ENCODE peak calls at places on chromosomes 1 and 21, in seven cellular contexts. One of them, this sample, is unnamed.

GRCh38 chr1:199859525-199859924 is 168.0 kb upstream of the NR5A2 start:
- DNase-seq in testis: no peak
- DNase-seq in CD8-positive, alpha-beta T cell: no peak
- DNase-seq in GM12864: no peak
- DNase-seq in cardiac fibroblast: peak
- DNase-seq in ovary: no peak
- DNase-seq in RWPE1: peak
- DNase-seq in this sample: no peak

GRCh38 chr1:106817626-106818025 is 238.8 kb upstream of the PRMT6 start:
- DNase-seq in testis: no peak
- DNase-seq in CD8-positive, alpha-beta T cell: no peak
- DNase-seq in GM12864: no peak
- DNase-seq in cardiac fibroblast: no peak
- DNase-seq in ovary: no peak
- DNase-seq in RWPE1: no peak
- DNase-seq in this sample: no peak

GRCh38 chr21:29190920-29191319 is 60.5 kb downstream of the MAP3K7CL start:
- DNase-seq in testis: no peak
- DNase-seq in CD8-positive, alpha-beta T cell: no peak
- DNase-seq in GM12864: no peak
- DNase-seq in cardiac fibroblast: peak
- DNase-seq in ovary: no peak
- DNase-seq in RWPE1: no peak
- DNase-seq in this sample: no peak

GRCh38 chr1:22739648-22740385 is 29.2 kb downstream of the EPHB2 start:
- DNase-seq in testis: peak
- DNase-seq in CD8-positive, alpha-beta T cell: no peak
- DNase-seq in GM12864: no peak
- DNase-seq in cardiac fibroblast: peak
- DNase-seq in ovary: peak
- DNase-seq in RWPE1: peak
- DNase-seq in this sample: no peak

GRCh38 chr1:78286686-78287085 is 204.1 kb upstream of the PTGFR start:
- DNase-seq in testis: no peak
- DNase-seq in CD8-positive, alpha-beta T cell: no peak
- DNase-seq in GM12864: no peak
- DNase-seq in cardiac fibroblast: peak
- DNase-seq in ovary: no peak
- DNase-seq in RWPE1: no peak
- DNase-seq in this sample: no peak

GRCh38 chr1:53123462-53124129 is 18.8 kb downstream of the SLC1A7 start:
- DNase-seq in testis: peak
- DNase-seq in CD8-positive, alpha-beta T cell: no peak
- DNase-seq in GM12864: no peak
- DNase-seq in cardiac fibroblast: peak
- DNase-seq in ovary: peak
- DNase-seq in RWPE1: no peak
- DNase-seq in this sample: peak

GRCh38 chr1:75423616-75424015 is 187.3 kb downstream of the SLC44A5 start:
- DNase-seq in testis: no peak
- DNase-seq in CD8-positive, alpha-beta T cell: no peak
- DNase-seq in GM12864: no peak
- DNase-seq in cardiac fibroblast: no peak
- DNase-seq in ovary: no peak
- DNase-seq in RWPE1: no peak
- DNase-seq in this sample: no peak

GRCh38 chr1:244437108-244437507 is 14.6 kb downstream of the ADSS2 start:
- DNase-seq in testis: no peak
- DNase-seq in CD8-positive, alpha-beta T cell: no peak
- DNase-seq in GM12864: no peak
- DNase-seq in cardiac fibroblast: peak
- DNase-seq in ovary: no peak
- DNase-seq in RWPE1: no peak
- DNase-seq in this sample: no peak

GRCh38 chr1:154155282-154155681 is 409 bp upstream of the NUP210L start:
- DNase-seq in testis: peak
- DNase-seq in CD8-positive, alpha-beta T cell: no peak
- DNase-seq in GM12864: no peak
- DNase-seq in cardiac fibroblast: peak
- DNase-seq in ovary: no peak
- DNase-seq in RWPE1: no peak
- DNase-seq in this sample: no peak

GRCh38 chr1:196400478-196401453 is 207.5 kb downstream of the KCNT2 start:
- DNase-seq in testis: peak
- DNase-seq in CD8-positive, alpha-beta T cell: no peak
- DNase-seq in GM12864: no peak
- DNase-seq in cardiac fibroblast: peak
- DNase-seq in ovary: peak
- DNase-seq in RWPE1: no peak
- DNase-seq in this sample: no peak

GRCh38 chr1:27763358-27763757 is 9.7 kb upstream of the STX12 start:
- DNase-seq in testis: no peak
- DNase-seq in CD8-positive, alpha-beta T cell: no peak
- DNase-seq in GM12864: no peak
- DNase-seq in cardiac fibroblast: no peak
- DNase-seq in ovary: no peak
- DNase-seq in RWPE1: no peak
- DNase-seq in this sample: no peak

GRCh38 chr1:39485046-39485803 is 6.2 kb upstream of the BMP8A start:
- DNase-seq in testis: no peak
- DNase-seq in CD8-positive, alpha-beta T cell: no peak
- DNase-seq in GM12864: no peak
- DNase-seq in cardiac fibroblast: peak
- DNase-seq in ovary: peak
- DNase-seq in RWPE1: no peak
- DNase-seq in this sample: no peak

GRCh38 chr1:150429805-150430204 is 57.4 kb upstream of the TARS2 start:
- DNase-seq in testis: no peak
- DNase-seq in CD8-positive, alpha-beta T cell: no peak
- DNase-seq in GM12864: no peak
- DNase-seq in cardiac fibroblast: peak
- DNase-seq in ovary: no peak
- DNase-seq in RWPE1: peak
- DNase-seq in this sample: no peak

GRCh38 chr1:174799136-174799479 is 200.6 kb upstream of the CACYBP start:
- DNase-seq in testis: no peak
- DNase-seq in CD8-positive, alpha-beta T cell: no peak
- DNase-seq in GM12864: no peak
- DNase-seq in cardiac fibroblast: no peak
- DNase-seq in ovary: no peak
- DNase-seq in RWPE1: no peak
- DNase-seq in this sample: no peak

GRCh38 chr1:90561926-90562325 is 155.2 kb downstream of the BARHL2 start:
- DNase-seq in testis: no peak
- DNase-seq in CD8-positive, alpha-beta T cell: no peak
- DNase-seq in GM12864: no peak
- DNase-seq in cardiac fibroblast: no peak
- DNase-seq in ovary: no peak
- DNase-seq in RWPE1: no peak
- DNase-seq in this sample: no peak

GRCh38 chr1:55230654-55231053 is 15.5 kb upstream of the USP24 start:
- DNase-seq in testis: no peak
- DNase-seq in CD8-positive, alpha-beta T cell: no peak
- DNase-seq in GM12864: no peak
- DNase-seq in cardiac fibroblast: no peak
- DNase-seq in ovary: no peak
- DNase-seq in RWPE1: no peak
- DNase-seq in this sample: no peak

GRCh38 chr1:211653907-211654553 is 21.4 kb downstream of the NEK2 start:
- DNase-seq in testis: no peak
- DNase-seq in CD8-positive, alpha-beta T cell: no peak
- DNase-seq in GM12864: no peak
- DNase-seq in cardiac fibroblast: peak
- DNase-seq in ovary: no peak
- DNase-seq in RWPE1: no peak
- DNase-seq in this sample: no peak

GRCh38 chr21:25944672-25945213 is 210.0 kb downstream of the GABPA start:
- DNase-seq in testis: no peak
- DNase-seq in CD8-positive, alpha-beta T cell: no peak
- DNase-seq in GM12864: no peak
- DNase-seq in cardiac fibroblast: no peak
- DNase-seq in ovary: no peak
- DNase-seq in RWPE1: no peak
- DNase-seq in this sample: no peak

GRCh38 chr1:87058343-87058649 is 143.9 kb downstream of the HS2ST1 start:
- DNase-seq in testis: no peak
- DNase-seq in CD8-positive, alpha-beta T cell: no peak
- DNase-seq in GM12864: no peak
- DNase-seq in cardiac fibroblast: peak
- DNase-seq in ovary: no peak
- DNase-seq in RWPE1: no peak
- DNase-seq in this sample: no peak

GRCh38 chr1:34994878-34995277 is 9.7 kb upstream of the TMEM35B start:
- DNase-seq in testis: no peak
- DNase-seq in CD8-positive, alpha-beta T cell: no peak
- DNase-seq in GM12864: no peak
- DNase-seq in cardiac fibroblast: no peak
- DNase-seq in ovary: no peak
- DNase-seq in RWPE1: no peak
- DNase-seq in this sample: no peak

GRCh38 chr1:110610084-110610483 is 3.9 kb upstream of the KCNA2 start:
- DNase-seq in testis: no peak
- DNase-seq in CD8-positive, alpha-beta T cell: no peak
- DNase-seq in GM12864: no peak
- DNase-seq in cardiac fibroblast: no peak
- DNase-seq in ovary: no peak
- DNase-seq in RWPE1: no peak
- DNase-seq in this sample: no peak

GRCh38 chr1:32639489-32640075 is 10.8 kb downstream of the ZBTB8OS start:
- DNase-seq in testis: no peak
- DNase-seq in CD8-positive, alpha-beta T cell: no peak
- DNase-seq in GM12864: no peak
- DNase-seq in cardiac fibroblast: no peak
- DNase-seq in ovary: no peak
- DNase-seq in RWPE1: no peak
- DNase-seq in this sample: no peak

GRCh38 chr21:43626390-43626789 is 32.9 kb downstream of the HSF2BP start:
- DNase-seq in testis: no peak
- DNase-seq in CD8-positive, alpha-beta T cell: no peak
- DNase-seq in GM12864: no peak
- DNase-seq in cardiac fibroblast: no peak
- DNase-seq in ovary: no peak
- DNase-seq in RWPE1: no peak
- DNase-seq in this sample: no peak

GRCh38 chr1:59976194-59977074 is 49.9 kb upstream of the CYP2J2 start:
- DNase-seq in testis: peak
- DNase-seq in CD8-positive, alpha-beta T cell: peak
- DNase-seq in GM12864: no peak
- DNase-seq in cardiac fibroblast: peak
- DNase-seq in ovary: peak
- DNase-seq in RWPE1: peak
- DNase-seq in this sample: peak

GRCh38 chr1:58783090-58783992 is 506 bp downstream of the JUN start:
- DNase-seq in testis: peak
- DNase-seq in CD8-positive, alpha-beta T cell: peak
- DNase-seq in GM12864: no peak
- DNase-seq in cardiac fibroblast: peak
- DNase-seq in ovary: peak
- DNase-seq in RWPE1: no peak
- DNase-seq in this sample: peak

GRCh38 chr1:86906419-86906818 is 7.5 kb downstream of the SELENOF start:
- DNase-seq in testis: no peak
- DNase-seq in CD8-positive, alpha-beta T cell: no peak
- DNase-seq in GM12864: no peak
- DNase-seq in cardiac fibroblast: peak
- DNase-seq in ovary: no peak
- DNase-seq in RWPE1: no peak
- DNase-seq in this sample: no peak

GRCh38 chr1:214008347-214008746 is 20.6 kb downstream of the PROX1 start:
- DNase-seq in testis: no peak
- DNase-seq in CD8-positive, alpha-beta T cell: no peak
- DNase-seq in GM12864: no peak
- DNase-seq in cardiac fibroblast: no peak
- DNase-seq in ovary: no peak
- DNase-seq in RWPE1: no peak
- DNase-seq in this sample: no peak

GRCh38 chr1:162033445-162033844 is 9.8 kb upstream of the OLFML2B start:
- DNase-seq in testis: peak
- DNase-seq in CD8-positive, alpha-beta T cell: no peak
- DNase-seq in GM12864: no peak
- DNase-seq in cardiac fibroblast: no peak
- DNase-seq in ovary: no peak
- DNase-seq in RWPE1: no peak
- DNase-seq in this sample: peak

GRCh38 chr1:160428655-160429054 is 28.3 kb downstream of the VANGL2 start:
- DNase-seq in testis: peak
- DNase-seq in CD8-positive, alpha-beta T cell: peak
- DNase-seq in GM12864: no peak
- DNase-seq in cardiac fibroblast: peak
- DNase-seq in ovary: no peak
- DNase-seq in RWPE1: peak
- DNase-seq in this sample: peak

GRCh38 chr1:60886793-60887331 is 195.5 kb upstream of the NFIA start:
- DNase-seq in testis: no peak
- DNase-seq in CD8-positive, alpha-beta T cell: no peak
- DNase-seq in GM12864: no peak
- DNase-seq in cardiac fibroblast: no peak
- DNase-seq in ovary: no peak
- DNase-seq in RWPE1: no peak
- DNase-seq in this sample: no peak

GRCh38 chr1:238951809-238952208 is 434.6 kb upstream of the CHRM3 start:
- DNase-seq in testis: peak
- DNase-seq in CD8-positive, alpha-beta T cell: no peak
- DNase-seq in GM12864: no peak
- DNase-seq in cardiac fibroblast: peak
- DNase-seq in ovary: no peak
- DNase-seq in RWPE1: peak
- DNase-seq in this sample: no peak
- TF ChIP-seq CTCF in testis: no peak
- TF ChIP-seq CTCF in CD8-positive, alpha-beta T cell: no peak
- TF ChIP-seq CTCF in GM12864: no peak
- TF ChIP-seq CTCF in cardiac fibroblast: peak
- TF ChIP-seq CTCF in ovary: no peak
- TF ChIP-seq CTCF in RWPE1: peak
- TF ChIP-seq CTCF in this sample: no peak

GRCh38 chr1:10671090-10671489 is 125.4 kb downstream of the CASZ1 start:
- DNase-seq in testis: no peak
- DNase-seq in CD8-positive, alpha-beta T cell: no peak
- DNase-seq in GM12864: no peak
- DNase-seq in cardiac fibroblast: no peak
- DNase-seq in ovary: no peak
- DNase-seq in RWPE1: no peak
- DNase-seq in this sample: no peak
- TF ChIP-seq CTCF in testis: no peak
- TF ChIP-seq CTCF in CD8-positive, alpha-beta T cell: no peak
- TF ChIP-seq CTCF in GM12864: no peak
- TF ChIP-seq CTCF in cardiac fibroblast: no peak
- TF ChIP-seq CTCF in ovary: no peak
- TF ChIP-seq CTCF in RWPE1: no peak
- TF ChIP-seq CTCF in this sample: no peak

GRCh38 chr21:42125571-42126544 is 54.7 kb downstream of the UMODL1 start:
- DNase-seq in testis: no peak
- DNase-seq in CD8-positive, alpha-beta T cell: no peak
- DNase-seq in GM12864: no peak
- DNase-seq in cardiac fibroblast: peak
- DNase-seq in ovary: no peak
- DNase-seq in RWPE1: no peak
- DNase-seq in this sample: no peak
- TF ChIP-seq CTCF in testis: no peak
- TF ChIP-seq CTCF in CD8-positive, alpha-beta T cell: no peak
- TF ChIP-seq CTCF in GM12864: peak
- TF ChIP-seq CTCF in cardiac fibroblast: peak
- TF ChIP-seq CTCF in ovary: no peak
- TF ChIP-seq CTCF in RWPE1: peak
- TF ChIP-seq CTCF in this sample: no peak

GRCh38 chr1:223642155-223642689 is 23.3 kb downstream of the CAPN8 start:
- DNase-seq in testis: no peak
- DNase-seq in CD8-positive, alpha-beta T cell: no peak
- DNase-seq in GM12864: no peak
- DNase-seq in cardiac fibroblast: no peak
- DNase-seq in ovary: no peak
- DNase-seq in RWPE1: no peak
- DNase-seq in this sample: no peak
- TF ChIP-seq CTCF in testis: no peak
- TF ChIP-seq CTCF in CD8-positive, alpha-beta T cell: no peak
- TF ChIP-seq CTCF in GM12864: no peak
- TF ChIP-seq CTCF in cardiac fibroblast: no peak
- TF ChIP-seq CTCF in ovary: no peak
- TF ChIP-seq CTCF in RWPE1: no peak
- TF ChIP-seq CTCF in this sample: no peak

This sample was measured in heart left ventricle.